ENCODE peak calls at places on chromosome 20, in five cellular contexts. One of them, this sample, is unnamed.

GRCh38 chr20:7196481-7196880 is 429.0 kb downstream of the BMP2 start:
- DNase-seq in AG04450: no peak
- DNase-seq in K562: no peak
- DNase-seq in GM06990: no peak
- DNase-seq in fibroblast of the aortic adventitia: peak
- DNase-seq in this sample: peak

GRCh38 chr20:35611482-35611881 is 4.1 kb upstream of the SPAG4 start:
- DNase-seq in AG04450: no peak
- DNase-seq in K562: no peak
- DNase-seq in GM06990: peak
- DNase-seq in fibroblast of the aortic adventitia: no peak
- DNase-seq in this sample: no peak

GRCh38 chr20:33490934-33491656 is 1.2 kb downstream of the CBFA2T2 start:
- DNase-seq in AG04450: no peak
- DNase-seq in K562: no peak
- DNase-seq in GM06990: no peak
- DNase-seq in fibroblast of the aortic adventitia: no peak
- DNase-seq in this sample: no peak

GRCh38 chr20:61802721-61803311 is 262.9 kb downstream of the TAF4 start:
- DNase-seq in AG04450: no peak
- DNase-seq in K562: no peak
- DNase-seq in GM06990: no peak
- DNase-seq in fibroblast of the aortic adventitia: no peak
- DNase-seq in this sample: no peak

GRCh38 chr20:58760881-58761280 is 68.3 kb downstream of the NPEPL1 start:
- DNase-seq in AG04450: no peak
- DNase-seq in K562: no peak
- DNase-seq in GM06990: no peak
- DNase-seq in fibroblast of the aortic adventitia: no peak
- DNase-seq in this sample: no peak

GRCh38 chr20:61730631-61731362 is 334.9 kb downstream of the TAF4 start:
- DNase-seq in AG04450: no peak
- DNase-seq in K562: no peak
- DNase-seq in GM06990: no peak
- DNase-seq in fibroblast of the aortic adventitia: no peak
- DNase-seq in this sample: no peak

GRCh38 chr20:32437391-32438074 is 79.4 kb downstream of the ASXL1 start:
- DNase-seq in AG04450: no peak
- DNase-seq in K562: no peak
- DNase-seq in GM06990: no peak
- DNase-seq in fibroblast of the aortic adventitia: no peak
- DNase-seq in this sample: no peak

GRCh38 chr20:62628691-62629090 is 13.6 kb upstream of the SLCO4A1 start:
- DNase-seq in AG04450: no peak
- DNase-seq in K562: no peak
- DNase-seq in GM06990: no peak
- DNase-seq in fibroblast of the aortic adventitia: no peak
- DNase-seq in this sample: no peak

GRCh38 chr20:62710221-62710885 is 1.7 kb downstream of the NTSR1 start:
- DNase-seq in AG04450: no peak
- DNase-seq in K562: no peak
- DNase-seq in GM06990: no peak
- DNase-seq in fibroblast of the aortic adventitia: no peak
- DNase-seq in this sample: no peak

GRCh38 chr20:35049776-35050352 is 42.7 kb downstream of the TRPC4AP start:
- DNase-seq in AG04450: no peak
- DNase-seq in K562: no peak
- DNase-seq in GM06990: no peak
- DNase-seq in fibroblast of the aortic adventitia: no peak
- DNase-seq in this sample: no peak

GRCh38 chr20:46226602-46227001 is 81.7 kb downstream of the CDH22 start:
- DNase-seq in AG04450: no peak
- DNase-seq in K562: peak
- DNase-seq in GM06990: no peak
- DNase-seq in fibroblast of the aortic adventitia: no peak
- DNase-seq in this sample: no peak

GRCh38 chr20:61849376-61849775 is 216.3 kb downstream of the TAF4 start:
- DNase-seq in AG04450: no peak
- DNase-seq in K562: no peak
- DNase-seq in GM06990: no peak
- DNase-seq in fibroblast of the aortic adventitia: no peak
- DNase-seq in this sample: no peak

GRCh38 chr20:61254881-61255589 is 3.0 kb downstream of the CDH4 start:
- DNase-seq in AG04450: no peak
- DNase-seq in K562: no peak
- DNase-seq in GM06990: no peak
- DNase-seq in fibroblast of the aortic adventitia: peak
- DNase-seq in this sample: peak

GRCh38 chr20:54250691-54251090 is 42.8 kb downstream of the PFDN4 start:
- DNase-seq in AG04450: no peak
- DNase-seq in K562: no peak
- DNase-seq in GM06990: no peak
- DNase-seq in fibroblast of the aortic adventitia: no peak
- DNase-seq in this sample: no peak

GRCh38 chr20:3173582-3174441 is 463 bp upstream of the LZTS3 start:
- DNase-seq in AG04450: peak
- DNase-seq in K562: peak
- DNase-seq in GM06990: peak
- DNase-seq in fibroblast of the aortic adventitia: peak
- DNase-seq in this sample: no peak

GRCh38 chr20:38748097-38748862 is at the start of gene ACTR5:
- DNase-seq in AG04450: peak
- DNase-seq in K562: peak
- DNase-seq in GM06990: peak
- DNase-seq in fibroblast of the aortic adventitia: peak
- DNase-seq in this sample: peak

GRCh38 chr20:9374480-9374879 is 139.9 kb upstream of the LAMP5 start:
- DNase-seq in AG04450: no peak
- DNase-seq in K562: no peak
- DNase-seq in GM06990: no peak
- DNase-seq in fibroblast of the aortic adventitia: peak
- DNase-seq in this sample: no peak

GRCh38 chr20:53677447-53678314 is 84.0 kb upstream of the ZNF217 start:
- DNase-seq in AG04450: no peak
- DNase-seq in K562: peak
- DNase-seq in GM06990: no peak
- DNase-seq in fibroblast of the aortic adventitia: peak
- DNase-seq in this sample: no peak

GRCh38 chr20:61821698-61822097 is 244.0 kb downstream of the TAF4 start:
- DNase-seq in AG04450: no peak
- DNase-seq in K562: no peak
- DNase-seq in GM06990: no peak
- DNase-seq in fibroblast of the aortic adventitia: no peak
- DNase-seq in this sample: no peak

GRCh38 chr20:43922614-43923013 is 8.0 kb downstream of the TOX2 start:
- DNase-seq in AG04450: no peak
- DNase-seq in K562: no peak
- DNase-seq in GM06990: no peak
- DNase-seq in fibroblast of the aortic adventitia: no peak
- DNase-seq in this sample: no peak

DNA sequence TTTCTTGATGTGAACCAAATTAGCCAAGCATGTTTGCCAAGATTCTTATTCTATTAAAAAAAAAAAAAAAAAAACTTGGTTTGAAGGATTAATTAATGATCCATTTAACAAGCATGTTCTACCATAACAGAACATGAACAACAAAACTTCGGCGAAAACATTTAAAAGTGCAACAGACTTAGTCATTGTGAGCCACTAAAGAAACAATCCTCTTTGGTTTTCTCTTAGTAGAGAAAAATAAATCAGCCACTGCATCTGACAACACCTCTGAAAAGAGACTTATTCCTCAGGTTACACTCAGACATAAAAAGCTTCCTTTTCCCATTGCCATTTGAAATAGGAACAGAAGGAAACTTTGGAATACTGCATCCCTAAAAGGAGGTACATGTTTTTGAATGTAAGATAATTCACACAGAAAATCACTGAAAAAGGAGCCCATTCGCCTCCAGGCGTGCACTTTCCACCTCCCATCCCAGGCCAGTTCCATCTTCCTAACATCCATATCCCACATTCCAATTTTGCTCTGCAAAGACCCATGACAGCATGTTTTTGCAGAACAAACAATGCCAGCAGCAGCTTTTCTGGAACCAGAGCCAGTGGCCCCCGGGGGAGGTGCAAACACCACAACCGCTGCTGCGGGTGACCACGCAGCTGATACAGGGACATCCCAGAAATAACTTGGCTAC is 79.5 kb downstream of the ZMYND8 start:
- DNase-seq in AG04450: no peak
- DNase-seq in K562: no peak
- DNase-seq in GM06990: no peak
- DNase-seq in fibroblast of the aortic adventitia: peak
- DNase-seq in this sample: no peak
- H3K4me3 ChIP-seq in AG04450: no peak
- H3K4me3 ChIP-seq in K562: no peak
- H3K4me3 ChIP-seq in GM06990: no peak
- H3K4me3 ChIP-seq in fibroblast of the aortic adventitia: no peak
- H3K4me3 ChIP-seq in this sample: no peak

DNA sequence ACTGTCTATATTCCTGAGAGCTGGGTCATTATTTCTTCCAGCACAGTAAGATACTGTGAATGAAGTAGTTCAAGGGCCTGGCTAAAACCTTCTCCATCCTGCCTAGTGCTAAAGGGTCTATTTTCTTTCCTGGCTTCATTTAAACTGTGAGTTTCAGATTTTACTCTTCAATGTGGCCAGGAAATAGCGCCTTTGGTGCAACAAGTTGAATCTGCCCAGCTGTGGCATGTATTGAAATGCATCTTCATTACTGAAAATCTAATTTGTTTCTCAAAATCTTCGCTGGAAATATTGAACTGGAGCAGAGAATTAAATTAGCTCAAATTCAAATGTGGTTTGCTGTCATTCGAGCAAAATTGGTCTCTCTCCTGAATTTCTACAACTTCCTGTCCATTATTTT is 114.6 kb upstream of the KCNG1 start:
- DNase-seq in AG04450: no peak
- DNase-seq in K562: no peak
- DNase-seq in GM06990: no peak
- DNase-seq in fibroblast of the aortic adventitia: no peak
- DNase-seq in this sample: no peak
- TF ChIP-seq CTCF in AG04450: no peak
- TF ChIP-seq CTCF in K562: no peak
- TF ChIP-seq CTCF in GM06990: no peak
- TF ChIP-seq CTCF in fibroblast of the aortic adventitia: no peak
- TF ChIP-seq CTCF in this sample: no peak

DNA sequence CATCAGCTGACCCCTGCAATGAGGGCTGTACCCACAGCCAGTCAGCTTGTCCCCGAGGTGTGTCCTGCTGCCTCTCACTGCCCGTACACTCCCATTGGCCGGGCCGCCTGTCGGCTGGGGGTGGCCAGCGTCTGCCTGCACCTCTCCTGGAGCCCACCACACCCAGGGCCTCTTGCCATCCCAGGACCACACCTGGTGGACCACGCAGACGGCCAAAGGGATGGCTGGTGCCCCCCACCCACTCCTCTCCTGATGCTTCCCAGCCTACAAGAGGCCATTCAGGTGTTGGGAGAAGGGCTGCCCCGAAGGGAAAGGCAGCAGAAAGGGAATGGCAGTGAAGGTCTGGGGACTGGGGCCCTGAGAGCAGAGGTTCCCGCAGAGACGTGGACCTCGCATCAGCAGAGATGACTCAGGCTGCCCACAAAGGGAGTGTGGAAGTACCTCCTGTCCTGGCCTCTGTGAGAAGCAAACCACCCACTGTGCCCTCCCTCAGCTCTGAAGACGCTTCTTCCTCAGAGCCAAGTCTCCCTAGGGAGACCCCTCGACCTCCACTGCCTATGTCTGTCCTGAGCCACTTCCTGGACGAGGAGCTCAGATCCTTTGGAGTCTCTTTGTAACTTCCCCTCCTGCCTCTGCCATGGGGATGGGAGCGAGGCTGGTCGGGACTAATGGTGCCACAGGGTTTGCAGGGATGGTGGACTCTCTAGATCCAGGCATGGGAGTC is 60.9 kb downstream of the PYGB start:
- DNase-seq in AG04450: no peak
- DNase-seq in K562: no peak
- DNase-seq in GM06990: no peak
- DNase-seq in fibroblast of the aortic adventitia: no peak
- DNase-seq in this sample: peak
- H3K4me3 ChIP-seq in AG04450: no peak
- H3K4me3 ChIP-seq in K562: no peak
- H3K4me3 ChIP-seq in GM06990: no peak
- H3K4me3 ChIP-seq in fibroblast of the aortic adventitia: no peak
- H3K4me3 ChIP-seq in this sample: no peak

GRCh38 chr20:47533518-47534062 is 31.9 kb downstream of the NCOA3 start:
- DNase-seq in AG04450: no peak
- DNase-seq in K562: no peak
- DNase-seq in GM06990: no peak
- DNase-seq in fibroblast of the aortic adventitia: no peak
- DNase-seq in this sample: no peak

GRCh38 chr20:47534405-47534804 is 32.7 kb downstream of the NCOA3 start:
- DNase-seq in AG04450: no peak
- DNase-seq in K562: no peak
- DNase-seq in GM06990: no peak
- DNase-seq in fibroblast of the aortic adventitia: no peak
- DNase-seq in this sample: no peak

GRCh38 chr20:47532002-47532401 is 30.3 kb downstream of the NCOA3 start:
- DNase-seq in AG04450: no peak
- DNase-seq in K562: no peak
- DNase-seq in GM06990: no peak
- DNase-seq in fibroblast of the aortic adventitia: no peak
- DNase-seq in this sample: no peak

GRCh38 chr20:47535994-47536393 is 34.3 kb downstream of the NCOA3 start:
- DNase-seq in AG04450: no peak
- DNase-seq in K562: no peak
- DNase-seq in GM06990: no peak
- DNase-seq in fibroblast of the aortic adventitia: no peak
- DNase-seq in this sample: no peak

GRCh38 chr20:47535088-47535487 is 33.4 kb downstream of the NCOA3 start:
- DNase-seq in AG04450: no peak
- DNase-seq in K562: no peak
- DNase-seq in GM06990: no peak
- DNase-seq in fibroblast of the aortic adventitia: no peak
- DNase-seq in this sample: no peak
- TF ChIP-seq CTCF in AG04450: peak
- TF ChIP-seq CTCF in K562: peak
- TF ChIP-seq CTCF in GM06990: peak
- TF ChIP-seq CTCF in fibroblast of the aortic adventitia: no peak
- TF ChIP-seq CTCF in this sample: peak

GRCh38 chr20:60101201-60101893 is 143.1 kb downstream of the CDH26 start:
- DNase-seq in AG04450: no peak
- DNase-seq in K562: no peak
- DNase-seq in GM06990: no peak
- DNase-seq in fibroblast of the aortic adventitia: no peak
- DNase-seq in this sample: no peak
- H3K4me3 ChIP-seq in AG04450: no peak
- H3K4me3 ChIP-seq in K562: no peak
- H3K4me3 ChIP-seq in GM06990: no peak
- H3K4me3 ChIP-seq in fibroblast of the aortic adventitia: no peak
- H3K4me3 ChIP-seq in this sample: no peak